ENCODE peak calls at places on chromosomes 3 and 15, in six cellular contexts. V is HepG2, T is SK-N-SH, G is K562, L is GM12878, O is GM12892. K is an unnamed sample.

GRCh38 chr3:12222765-12223485 is 64.2 kb upstream of the TIMP4 start:
- DNase-seq in V (peak; percentile 32), G (no peak), T (no peak), O (no peak), L (no peak), K (no peak)

GRCh38 chr3:19934098-19934566 is at the start of gene EFHB:
- DNase-seq in V (peak; percentile 39), T (peak; percentile 59), L (no peak), G (peak; percentile 94), O (no peak), K (no peak)

GRCh38 chr15:59410448-59410896 is 27.5 kb upstream of the FAM81A start:
- DNase-seq in V (peak; percentile 31), L (peak; percentile 64), T (no peak), G (no peak), O (no peak), K (no peak)

GRCh38 chr3:118782755-118783202 is 251.9 kb downstream of the IGSF11 start:
- DNase-seq in T (no peak), L (peak; percentile 90), O (peak; percentile 23), V (no peak), G (peak; percentile 8), K (peak; percentile 17)

GRCh38 chr15:70357453-70357852 is 259.7 kb upstream of the TLE3 start:
- DNase-seq in T (no peak), V (no peak), O (no peak), L (no peak), G (no peak), K (no peak)

GRCh38 chr3:159787191-159787590 is 201.4 kb upstream of the IL12A start:
- DNase-seq in V (peak; percentile 85), G (no peak), L (no peak), O (no peak), T (no peak), K (no peak)

GRCh38 chr3:18369561-18370185 is 55.5 kb downstream of the SATB1 start:
- DNase-seq in O (no peak), G (no peak), T (peak; percentile 67), V (no peak), L (no peak), K (no peak)

GRCh38 chr3:115877647-115877934 is 254.3 kb downstream of the GAP43 start:
- DNase-seq in T (no peak), V (no peak), O (no peak), L (no peak), G (no peak), K (no peak)

GRCh38 chr3:55567615-55568014 is 80.5 kb upstream of the WNT5A start:
- DNase-seq in V (no peak), O (no peak), T (no peak), G (no peak), L (no peak), K (no peak)

GRCh38 chr3:98741121-98741716 is 21.9 kb upstream of the ST3GAL6 start:
- DNase-seq in T (no peak), V (peak; percentile 27), G (no peak), O (no peak), L (no peak), K (no peak)

GRCh38 chr3:140358696-140359095 is 319.2 kb upstream of the TRIM42 start:
- DNase-seq in V (no peak), G (no peak), L (no peak), T (no peak), O (no peak), K (no peak)

GRCh38 chr3:113898892-113899291 is 48.9 kb upstream of the ZDHHC23 start:
- DNase-seq in O (no peak), V (no peak), G (no peak), L (no peak), T (no peak), K (no peak)

GRCh38 chr3:13371100-13372075 is 48.7 kb downstream of the NUP210 start:
- DNase-seq in V (no peak), O (no peak), G (no peak), T (no peak), L (no peak), K (no peak)

GRCh38 chr3:46065294-46065705 is 38.0 kb upstream of the XCR1 start:
- DNase-seq in V (no peak), L (peak; percentile 56), T (peak; percentile 17), O (no peak), G (no peak), K (no peak)

GRCh38 chr15:32979710-32980109 is 214.8 kb downstream of the FMN1 start:
- DNase-seq in V (no peak), T (no peak), L (no peak), O (no peak), G (no peak), K (no peak)

GRCh38 chr15:27850961-27851636 is 248.0 kb downstream of the OCA2 start:
- DNase-seq in O (no peak), G (no peak), V (no peak), L (no peak), T (no peak), K (no peak)

GRCh38 chr3:16028604-16029003 is 145.9 kb upstream of the GALNT15 start:
- DNase-seq in V (no peak), T (no peak), L (no peak), G (no peak), O (no peak), K (no peak)

GRCh38 chr3:50122661-50123391 is 32.3 kb upstream of the SEMA3F start:
- DNase-seq in V (no peak), T (peak; percentile 43), O (no peak), L (no peak), G (no peak), K (no peak)

GRCh38 chr15:93333826-93334225 is 244.8 kb upstream of the RGMA start:
- DNase-seq in T (no peak), V (no peak), L (no peak), O (no peak), G (no peak), K (no peak)

GRCh38 chr15:80926126-80926525 is 63.5 kb downstream of the MESD start:
- DNase-seq in V (no peak), L (no peak), G (no peak), O (no peak), T (no peak), K (no peak)

GRCh38 chr3:169759256-169759655 is 5.6 kb downstream of the TERC start:
- DNase-seq in O (no peak), G (no peak), T (no peak), V (no peak), L (no peak), K (no peak)

GRCh38 chr3:120567370-120568197 is 28.6 kb upstream of the NDUFB4 start:
- DNase-seq in V (peak; percentile 11), G (peak; percentile 44), O (no peak), T (peak; percentile 63), L (no peak), K (no peak)

GRCh38 chr15:90529369-90530249 is at the start of gene CRTC3:
- DNase-seq in G (peak; percentile 64), O (peak; percentile 75), L (no peak), V (no peak), T (peak; percentile 94), K (peak; percentile 70)

GRCh38 chr15:66228807-66229557 is 24.6 kb downstream of the MEGF11 start:
- DNase-seq in G (no peak), V (no peak), O (no peak), T (no peak), L (no peak), K (no peak)

GRCh38 chr3:138314751-138315150 is 14.9 kb downstream of the NME9 start:
- DNase-seq in V (no peak), O (no peak), L (no peak), G (no peak), T (no peak), K (no peak)

GRCh38 chr3:124565013-124565412 is 165.2 kb upstream of the UMPS start:
- DNase-seq in O (peak; percentile 38), T (peak; percentile 84), G (peak; percentile 77), L (no peak), V (peak; percentile 82), K (peak; percentile 47)

GRCh38 chr15:29294732-29295131 is 25.1 kb upstream of the NSMCE3 start:
- DNase-seq in O (no peak), L (no peak), V (no peak), G (no peak), T (no peak), K (no peak)

GRCh38 chr3:119624002-119624401 is 26.3 kb downstream of the PLA1A start:
- DNase-seq in G (no peak), V (no peak), O (no peak), L (no peak), T (no peak), K (no peak)

DNA sequence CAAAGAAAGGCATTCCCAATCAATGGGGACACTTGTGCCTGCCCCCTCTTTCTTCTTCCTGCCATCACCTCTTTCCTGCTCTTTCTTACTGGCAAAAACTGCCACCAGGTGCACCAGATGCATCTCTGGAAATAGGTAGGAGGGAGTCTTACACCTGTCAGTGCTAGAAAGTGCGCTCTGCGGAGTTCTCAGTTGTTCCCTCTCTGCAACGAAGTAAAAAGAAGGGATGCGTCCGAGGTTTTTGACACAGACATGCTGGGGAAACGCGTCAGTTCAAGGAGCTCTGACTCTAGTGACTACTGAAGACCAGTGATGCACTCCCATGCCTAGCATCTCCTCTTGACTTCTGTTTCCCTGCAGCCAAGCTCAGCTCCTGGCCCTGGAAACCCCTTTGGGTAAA is 766 bp upstream of the GRM7 start:
- DNase-seq in V (no peak), T (peak; percentile 24), L (no peak), O (no peak), G (no peak), K (no peak)
- TF ChIP-seq TAF1 in V (no peak), T (no peak), L (no peak), O (no peak), G (no peak), K (no peak)

GRCh38 chr3:165339753-165340152 is 143.6 kb upstream of the SLITRK3 start:
- DNase-seq in O (no peak), G (no peak), V (no peak), T (no peak), L (no peak), K (no peak)
- TF ChIP-seq TAF1 in O (no peak), G (no peak), V (no peak), T (no peak), L (no peak), K (no peak)

DNA sequence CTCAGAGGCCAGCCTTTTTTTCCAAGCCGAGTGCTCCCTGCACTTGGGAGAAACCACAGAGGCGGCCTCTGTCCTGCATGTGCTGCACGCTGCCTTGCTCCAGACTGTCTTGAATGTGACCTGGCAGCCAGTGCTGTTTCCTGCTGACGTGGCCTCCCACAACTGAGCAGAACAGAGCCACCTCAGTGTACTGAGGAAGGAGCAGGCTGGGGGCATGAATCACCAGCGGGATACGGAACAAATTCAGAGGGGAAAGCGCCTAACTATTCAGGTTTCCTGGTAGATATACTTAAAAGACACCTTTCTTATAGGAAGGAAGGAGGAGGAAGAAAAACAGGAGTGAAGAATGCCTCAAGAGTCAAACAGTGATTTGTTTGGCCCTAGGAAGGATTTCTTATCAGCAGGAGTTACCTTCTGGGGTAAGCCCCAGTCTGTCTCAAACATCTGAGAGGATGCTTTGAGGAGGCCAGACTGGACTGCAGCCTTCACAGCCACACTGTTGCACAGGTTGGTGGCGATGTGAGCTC is 114.0 kb downstream of the FNDC3B start:
- DNase-seq in V (no peak), O (no peak), G (peak; percentile 61), L (no peak), T (no peak), K (no peak)
- TF ChIP-seq TAF1 in V (no peak), O (no peak), G (no peak), L (no peak), T (peak; percentile 72), K (no peak)

DNA sequence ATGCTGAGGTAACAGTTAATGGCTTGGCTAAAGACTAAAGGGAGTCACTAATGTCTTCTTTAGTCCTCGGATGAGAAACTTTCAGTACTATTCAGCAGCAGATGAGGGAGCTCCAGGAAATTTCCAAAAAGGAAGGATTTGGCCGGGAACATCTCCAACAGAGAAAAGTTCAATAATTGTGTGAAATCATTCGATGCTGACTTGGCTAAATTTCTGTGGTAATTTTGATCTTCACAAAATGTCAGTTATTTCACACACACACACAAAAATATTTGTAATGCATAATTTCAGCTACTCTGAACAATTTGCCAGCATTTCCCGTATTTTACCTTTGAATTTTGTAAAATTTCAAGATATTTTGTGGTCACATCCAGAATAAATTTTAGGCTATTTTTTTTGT is 462.8 kb upstream of the MDFIC2 start:
- DNase-seq in L (no peak), V (no peak), O (no peak), T (no peak), G (no peak), K (no peak)
- TF ChIP-seq TAF1 in L (no peak), V (no peak), O (no peak), T (no peak), G (no peak), K (no peak)